ENCODE peak calls at places on chromosome 9, in nine cellular contexts. One of them, this sample, is unnamed.

GRCh38 chr9:135480071-135480941 is 724 bp downstream of the PPP1R26 start:
- DNase-seq in IMR-90: peak
- DNase-seq in EL: peak
- DNase-seq in stimulated activated CD4-positive, alpha-beta T cell treated with anti-CD3 and anti-CD28 coated beads, Interleukin-4, amount 100 ng/mL, for 24 hours: no peak
- DNase-seq in activated naive CD4-positive, alpha-beta T cell: no peak
- DNase-seq in NCI-H1105: no peak
- DNase-seq in GM19239: peak
- DNase-seq in RWPE2: no peak
- DNase-seq in choroid plexus epithelial cell: peak
- DNase-seq in this sample: no peak

GRCh38 chr9:131289301-131290038 is at the start of gene PLPP7:
- DNase-seq in EL: peak
- DNase-seq in GM19239: no peak
- DNase-seq in IMR-90: peak
- DNase-seq in stimulated activated CD4-positive, alpha-beta T cell treated with anti-CD3 and anti-CD28 coated beads, Interleukin-4, amount 100 ng/mL, for 24 hours: no peak
- DNase-seq in RWPE2: no peak
- DNase-seq in activated naive CD4-positive, alpha-beta T cell: no peak
- DNase-seq in NCI-H1105: no peak
- DNase-seq in choroid plexus epithelial cell: peak
- DNase-seq in this sample: peak

GRCh38 chr9:114232091-114232440 is 76.7 kb downstream of the COL27A1 start:
- DNase-seq in NCI-H1105: no peak
- DNase-seq in choroid plexus epithelial cell: no peak
- DNase-seq in EL: no peak
- DNase-seq in RWPE2: no peak
- DNase-seq in stimulated activated CD4-positive, alpha-beta T cell treated with anti-CD3 and anti-CD28 coated beads, Interleukin-4, amount 100 ng/mL, for 24 hours: no peak
- DNase-seq in IMR-90: no peak
- DNase-seq in activated naive CD4-positive, alpha-beta T cell: no peak
- DNase-seq in GM19239: no peak
- DNase-seq in this sample: no peak

GRCh38 chr9:7216004-7216821 is 458.4 kb downstream of the KDM4C start:
- DNase-seq in choroid plexus epithelial cell: peak
- DNase-seq in NCI-H1105: no peak
- DNase-seq in stimulated activated CD4-positive, alpha-beta T cell treated with anti-CD3 and anti-CD28 coated beads, Interleukin-4, amount 100 ng/mL, for 24 hours: peak
- DNase-seq in RWPE2: no peak
- DNase-seq in EL: no peak
- DNase-seq in IMR-90: peak
- DNase-seq in GM19239: no peak
- DNase-seq in activated naive CD4-positive, alpha-beta T cell: no peak
- DNase-seq in this sample: peak

GRCh38 chr9:75108571-75108970 is 20.3 kb downstream of the OSTF1 start:
- DNase-seq in EL: peak
- DNase-seq in choroid plexus epithelial cell: peak
- DNase-seq in NCI-H1105: no peak
- DNase-seq in IMR-90: peak
- DNase-seq in GM19239: no peak
- DNase-seq in stimulated activated CD4-positive, alpha-beta T cell treated with anti-CD3 and anti-CD28 coated beads, Interleukin-4, amount 100 ng/mL, for 24 hours: no peak
- DNase-seq in activated naive CD4-positive, alpha-beta T cell: no peak
- DNase-seq in RWPE2: no peak
- DNase-seq in this sample: no peak

GRCh38 chr9:135075234-135076142 is 12.0 kb upstream of the OLFM1 start:
- DNase-seq in NCI-H1105: peak
- DNase-seq in stimulated activated CD4-positive, alpha-beta T cell treated with anti-CD3 and anti-CD28 coated beads, Interleukin-4, amount 100 ng/mL, for 24 hours: no peak
- DNase-seq in choroid plexus epithelial cell: no peak
- DNase-seq in activated naive CD4-positive, alpha-beta T cell: no peak
- DNase-seq in IMR-90: no peak
- DNase-seq in EL: no peak
- DNase-seq in RWPE2: peak
- DNase-seq in GM19239: no peak
- DNase-seq in this sample: no peak

GRCh38 chr9:99807276-99807852 is 14.3 kb upstream of the NR4A3 start:
- DNase-seq in RWPE2: no peak
- DNase-seq in stimulated activated CD4-positive, alpha-beta T cell treated with anti-CD3 and anti-CD28 coated beads, Interleukin-4, amount 100 ng/mL, for 24 hours: peak
- DNase-seq in GM19239: no peak
- DNase-seq in NCI-H1105: peak
- DNase-seq in EL: peak
- DNase-seq in choroid plexus epithelial cell: peak
- DNase-seq in activated naive CD4-positive, alpha-beta T cell: peak
- DNase-seq in IMR-90: peak
- DNase-seq in this sample: peak

GRCh38 chr9:136303066-136303824 is 649 bp downstream of the CCDC187 start:
- DNase-seq in NCI-H1105: no peak
- DNase-seq in GM19239: no peak
- DNase-seq in activated naive CD4-positive, alpha-beta T cell: no peak
- DNase-seq in stimulated activated CD4-positive, alpha-beta T cell treated with anti-CD3 and anti-CD28 coated beads, Interleukin-4, amount 100 ng/mL, for 24 hours: no peak
- DNase-seq in RWPE2: no peak
- DNase-seq in EL: no peak
- DNase-seq in choroid plexus epithelial cell: no peak
- DNase-seq in IMR-90: no peak
- DNase-seq in this sample: no peak

GRCh38 chr9:129930743-129931142 is 95.5 kb downstream of the USP20 start:
- DNase-seq in stimulated activated CD4-positive, alpha-beta T cell treated with anti-CD3 and anti-CD28 coated beads, Interleukin-4, amount 100 ng/mL, for 24 hours: no peak
- DNase-seq in GM19239: no peak
- DNase-seq in NCI-H1105: no peak
- DNase-seq in activated naive CD4-positive, alpha-beta T cell: no peak
- DNase-seq in EL: no peak
- DNase-seq in choroid plexus epithelial cell: no peak
- DNase-seq in RWPE2: no peak
- DNase-seq in IMR-90: no peak
- DNase-seq in this sample: no peak

GRCh38 chr9:88072831-88073365 is 65.4 kb downstream of the SPATA31C2 start:
- DNase-seq in choroid plexus epithelial cell: no peak
- DNase-seq in RWPE2: no peak
- DNase-seq in EL: peak
- DNase-seq in GM19239: no peak
- DNase-seq in stimulated activated CD4-positive, alpha-beta T cell treated with anti-CD3 and anti-CD28 coated beads, Interleukin-4, amount 100 ng/mL, for 24 hours: no peak
- DNase-seq in activated naive CD4-positive, alpha-beta T cell: no peak
- DNase-seq in IMR-90: no peak
- DNase-seq in NCI-H1105: no peak
- DNase-seq in this sample: no peak

GRCh38 chr9:14813336-14814020 is 90.9 kb upstream of the CER1 start:
- DNase-seq in activated naive CD4-positive, alpha-beta T cell: no peak
- DNase-seq in GM19239: no peak
- DNase-seq in NCI-H1105: no peak
- DNase-seq in IMR-90: no peak
- DNase-seq in stimulated activated CD4-positive, alpha-beta T cell treated with anti-CD3 and anti-CD28 coated beads, Interleukin-4, amount 100 ng/mL, for 24 hours: no peak
- DNase-seq in RWPE2: no peak
- DNase-seq in EL: peak
- DNase-seq in choroid plexus epithelial cell: peak
- DNase-seq in this sample: peak

GRCh38 chr9:124000161-124000783 is 11.3 kb upstream of the LHX2 start:
- DNase-seq in GM19239: no peak
- DNase-seq in choroid plexus epithelial cell: no peak
- DNase-seq in EL: no peak
- DNase-seq in RWPE2: no peak
- DNase-seq in IMR-90: no peak
- DNase-seq in stimulated activated CD4-positive, alpha-beta T cell treated with anti-CD3 and anti-CD28 coated beads, Interleukin-4, amount 100 ng/mL, for 24 hours: no peak
- DNase-seq in NCI-H1105: no peak
- DNase-seq in activated naive CD4-positive, alpha-beta T cell: no peak
- DNase-seq in this sample: no peak

GRCh38 chr9:134340475-134341186 is 14.4 kb downstream of the RXRA start:
- DNase-seq in GM19239: no peak
- DNase-seq in stimulated activated CD4-positive, alpha-beta T cell treated with anti-CD3 and anti-CD28 coated beads, Interleukin-4, amount 100 ng/mL, for 24 hours: no peak
- DNase-seq in IMR-90: no peak
- DNase-seq in NCI-H1105: no peak
- DNase-seq in EL: no peak
- DNase-seq in activated naive CD4-positive, alpha-beta T cell: no peak
- DNase-seq in RWPE2: no peak
- DNase-seq in choroid plexus epithelial cell: no peak
- DNase-seq in this sample: no peak

GRCh38 chr9:74499111-74499601 is 2.0 kb downstream of the RORB start:
- DNase-seq in stimulated activated CD4-positive, alpha-beta T cell treated with anti-CD3 and anti-CD28 coated beads, Interleukin-4, amount 100 ng/mL, for 24 hours: no peak
- DNase-seq in activated naive CD4-positive, alpha-beta T cell: no peak
- DNase-seq in NCI-H1105: no peak
- DNase-seq in IMR-90: no peak
- DNase-seq in GM19239: no peak
- DNase-seq in EL: no peak
- DNase-seq in RWPE2: no peak
- DNase-seq in choroid plexus epithelial cell: peak
- DNase-seq in this sample: no peak

GRCh38 chr9:34611811-34612787 is at the start of gene RPP25L:
- DNase-seq in stimulated activated CD4-positive, alpha-beta T cell treated with anti-CD3 and anti-CD28 coated beads, Interleukin-4, amount 100 ng/mL, for 24 hours: peak
- DNase-seq in choroid plexus epithelial cell: peak
- DNase-seq in NCI-H1105: peak
- DNase-seq in IMR-90: peak
- DNase-seq in EL: peak
- DNase-seq in activated naive CD4-positive, alpha-beta T cell: peak
- DNase-seq in RWPE2: no peak
- DNase-seq in GM19239: peak
- DNase-seq in this sample: peak

GRCh38 chr9:92177591-92177990 is 62.4 kb upstream of the SPTLC1 start:
- DNase-seq in activated naive CD4-positive, alpha-beta T cell: no peak
- DNase-seq in stimulated activated CD4-positive, alpha-beta T cell treated with anti-CD3 and anti-CD28 coated beads, Interleukin-4, amount 100 ng/mL, for 24 hours: no peak
- DNase-seq in EL: no peak
- DNase-seq in RWPE2: no peak
- DNase-seq in NCI-H1105: no peak
- DNase-seq in choroid plexus epithelial cell: no peak
- DNase-seq in GM19239: no peak
- DNase-seq in IMR-90: no peak
- DNase-seq in this sample: no peak

GRCh38 chr9:76818271-76818670 is 54.0 kb downstream of the PCA3 start:
- DNase-seq in activated naive CD4-positive, alpha-beta T cell: no peak
- DNase-seq in NCI-H1105: no peak
- DNase-seq in stimulated activated CD4-positive, alpha-beta T cell treated with anti-CD3 and anti-CD28 coated beads, Interleukin-4, amount 100 ng/mL, for 24 hours: no peak
- DNase-seq in choroid plexus epithelial cell: peak
- DNase-seq in RWPE2: peak
- DNase-seq in GM19239: no peak
- DNase-seq in EL: peak
- DNase-seq in IMR-90: peak
- DNase-seq in this sample: peak

GRCh38 chr9:82466616-82467251 is 478.2 kb downstream of the SPATA31D1 start:
- DNase-seq in RWPE2: no peak
- DNase-seq in NCI-H1105: no peak
- DNase-seq in GM19239: no peak
- DNase-seq in choroid plexus epithelial cell: peak
- DNase-seq in activated naive CD4-positive, alpha-beta T cell: no peak
- DNase-seq in EL: no peak
- DNase-seq in stimulated activated CD4-positive, alpha-beta T cell treated with anti-CD3 and anti-CD28 coated beads, Interleukin-4, amount 100 ng/mL, for 24 hours: no peak
- DNase-seq in IMR-90: peak
- DNase-seq in this sample: no peak

GRCh38 chr9:35520404-35520790 is 30.5 kb downstream of the RUSC2 start:
- DNase-seq in EL: peak
- DNase-seq in stimulated activated CD4-positive, alpha-beta T cell treated with anti-CD3 and anti-CD28 coated beads, Interleukin-4, amount 100 ng/mL, for 24 hours: no peak
- DNase-seq in activated naive CD4-positive, alpha-beta T cell: no peak
- DNase-seq in NCI-H1105: no peak
- DNase-seq in RWPE2: no peak
- DNase-seq in GM19239: no peak
- DNase-seq in IMR-90: peak
- DNase-seq in choroid plexus epithelial cell: peak
- DNase-seq in this sample: peak

GRCh38 chr9:124259273-124260078 is 1.7 kb downstream of the NEK6 start:
- DNase-seq in IMR-90: peak
- DNase-seq in activated naive CD4-positive, alpha-beta T cell: no peak
- DNase-seq in NCI-H1105: no peak
- DNase-seq in choroid plexus epithelial cell: peak
- DNase-seq in GM19239: no peak
- DNase-seq in EL: peak
- DNase-seq in RWPE2: no peak
- DNase-seq in stimulated activated CD4-positive, alpha-beta T cell treated with anti-CD3 and anti-CD28 coated beads, Interleukin-4, amount 100 ng/mL, for 24 hours: no peak
- DNase-seq in this sample: peak

GRCh38 chr9:129888085-129888808 is 53.0 kb downstream of the USP20 start:
- DNase-seq in RWPE2: no peak
- DNase-seq in stimulated activated CD4-positive, alpha-beta T cell treated with anti-CD3 and anti-CD28 coated beads, Interleukin-4, amount 100 ng/mL, for 24 hours: peak
- DNase-seq in GM19239: peak
- DNase-seq in EL: no peak
- DNase-seq in IMR-90: no peak
- DNase-seq in choroid plexus epithelial cell: no peak
- DNase-seq in NCI-H1105: no peak
- DNase-seq in activated naive CD4-positive, alpha-beta T cell: peak
- DNase-seq in this sample: peak

GRCh38 chr9:104740596-104740995 is 6.9 kb upstream of the NIPSNAP3A start:
- DNase-seq in NCI-H1105: no peak
- DNase-seq in choroid plexus epithelial cell: peak
- DNase-seq in GM19239: no peak
- DNase-seq in activated naive CD4-positive, alpha-beta T cell: no peak
- DNase-seq in IMR-90: peak
- DNase-seq in EL: peak
- DNase-seq in RWPE2: no peak
- DNase-seq in stimulated activated CD4-positive, alpha-beta T cell treated with anti-CD3 and anti-CD28 coated beads, Interleukin-4, amount 100 ng/mL, for 24 hours: no peak
- DNase-seq in this sample: peak

GRCh38 chr9:75146229-75146628 is 57.9 kb downstream of the OSTF1 start:
- DNase-seq in stimulated activated CD4-positive, alpha-beta T cell treated with anti-CD3 and anti-CD28 coated beads, Interleukin-4, amount 100 ng/mL, for 24 hours: no peak
- DNase-seq in GM19239: no peak
- DNase-seq in activated naive CD4-positive, alpha-beta T cell: no peak
- DNase-seq in RWPE2: no peak
- DNase-seq in EL: peak
- DNase-seq in choroid plexus epithelial cell: peak
- DNase-seq in IMR-90: peak
- DNase-seq in NCI-H1105: no peak
- DNase-seq in this sample: peak

GRCh38 chr9:22986556-22986955 is 539.9 kb downstream of the DMRTA1 start:
- DNase-seq in GM19239: no peak
- DNase-seq in EL: no peak
- DNase-seq in IMR-90: no peak
- DNase-seq in RWPE2: no peak
- DNase-seq in NCI-H1105: no peak
- DNase-seq in stimulated activated CD4-positive, alpha-beta T cell treated with anti-CD3 and anti-CD28 coated beads, Interleukin-4, amount 100 ng/mL, for 24 hours: no peak
- DNase-seq in activated naive CD4-positive, alpha-beta T cell: no peak
- DNase-seq in choroid plexus epithelial cell: no peak
- DNase-seq in this sample: no peak

GRCh38 chr9:75064307-75065025 is 23.5 kb downstream of the NMRK1 start:
- DNase-seq in NCI-H1105: no peak
- DNase-seq in IMR-90: peak
- DNase-seq in RWPE2: no peak
- DNase-seq in GM19239: no peak
- DNase-seq in choroid plexus epithelial cell: peak
- DNase-seq in stimulated activated CD4-positive, alpha-beta T cell treated with anti-CD3 and anti-CD28 coated beads, Interleukin-4, amount 100 ng/mL, for 24 hours: no peak
- DNase-seq in activated naive CD4-positive, alpha-beta T cell: no peak
- DNase-seq in EL: peak
- DNase-seq in this sample: no peak

GRCh38 chr9:84493284-84493947 is 152.9 kb upstream of the SLC28A3 start:
- DNase-seq in choroid plexus epithelial cell: no peak
- DNase-seq in NCI-H1105: peak
- DNase-seq in RWPE2: no peak
- DNase-seq in IMR-90: no peak
- DNase-seq in EL: no peak
- DNase-seq in activated naive CD4-positive, alpha-beta T cell: no peak
- DNase-seq in stimulated activated CD4-positive, alpha-beta T cell treated with anti-CD3 and anti-CD28 coated beads, Interleukin-4, amount 100 ng/mL, for 24 hours: no peak
- DNase-seq in GM19239: no peak
- DNase-seq in this sample: no peak

GRCh38 chr9:108885643-108886348 is 23.7 kb downstream of the ACTL7A start:
- DNase-seq in NCI-H1105: peak
- DNase-seq in IMR-90: peak
- DNase-seq in choroid plexus epithelial cell: peak
- DNase-seq in activated naive CD4-positive, alpha-beta T cell: no peak
- DNase-seq in stimulated activated CD4-positive, alpha-beta T cell treated with anti-CD3 and anti-CD28 coated beads, Interleukin-4, amount 100 ng/mL, for 24 hours: peak
- DNase-seq in RWPE2: peak
- DNase-seq in GM19239: peak
- DNase-seq in EL: peak
- DNase-seq in this sample: peak

GRCh38 chr9:27487927-27488326 is 36.2 kb upstream of the IFNK start:
- DNase-seq in NCI-H1105: no peak
- DNase-seq in GM19239: no peak
- DNase-seq in EL: no peak
- DNase-seq in activated naive CD4-positive, alpha-beta T cell: no peak
- DNase-seq in IMR-90: no peak
- DNase-seq in stimulated activated CD4-positive, alpha-beta T cell treated with anti-CD3 and anti-CD28 coated beads, Interleukin-4, amount 100 ng/mL, for 24 hours: no peak
- DNase-seq in choroid plexus epithelial cell: no peak
- DNase-seq in RWPE2: no peak
- DNase-seq in this sample: no peak

GRCh38 chr9:120985759-120986353 is 59.3 kb upstream of the TRAF1 start:
- DNase-seq in activated naive CD4-positive, alpha-beta T cell: no peak
- DNase-seq in IMR-90: peak
- DNase-seq in GM19239: no peak
- DNase-seq in stimulated activated CD4-positive, alpha-beta T cell treated with anti-CD3 and anti-CD28 coated beads, Interleukin-4, amount 100 ng/mL, for 24 hours: no peak
- DNase-seq in EL: peak
- DNase-seq in RWPE2: no peak
- DNase-seq in choroid plexus epithelial cell: peak
- DNase-seq in NCI-H1105: peak
- DNase-seq in this sample: peak

GRCh38 chr9:109780453-109781033 is 545 bp downstream of the PALM2AKAP2 start:
- DNase-seq in stimulated activated CD4-positive, alpha-beta T cell treated with anti-CD3 and anti-CD28 coated beads, Interleukin-4, amount 100 ng/mL, for 24 hours: no peak
- DNase-seq in RWPE2: no peak
- DNase-seq in EL: peak
- DNase-seq in choroid plexus epithelial cell: peak
- DNase-seq in GM19239: no peak
- DNase-seq in IMR-90: no peak
- DNase-seq in NCI-H1105: no peak
- DNase-seq in activated naive CD4-positive, alpha-beta T cell: no peak
- DNase-seq in this sample: peak

GRCh38 chr9:4192450-4192849 is 107.4 kb downstream of the GLIS3 start:
- DNase-seq in EL: no peak
- DNase-seq in stimulated activated CD4-positive, alpha-beta T cell treated with anti-CD3 and anti-CD28 coated beads, Interleukin-4, amount 100 ng/mL, for 24 hours: no peak
- DNase-seq in choroid plexus epithelial cell: no peak
- DNase-seq in RWPE2: no peak
- DNase-seq in NCI-H1105: no peak
- DNase-seq in IMR-90: no peak
- DNase-seq in GM19239: no peak
- DNase-seq in activated naive CD4-positive, alpha-beta T cell: no peak
- DNase-seq in this sample: no peak

This sample was measured in RPMI7951.